ENCODE peak calls at places on chromosomes 6 and 20, in four cellular contexts. D, J, Z and P are unnamed samples.

GRCh38 chr6:116101298-116101718 is 655 bp downstream of the NT5DC1 start:
- DNase-seq in D (no peak), J (no peak), Z (no peak), P (no peak)

GRCh38 chr6:166115609-166116008 is 52.0 kb downstream of the TBXT start:
- DNase-seq in D (no peak), J (no peak), Z (no peak), P (no peak)

GRCh38 chr20:5612476-5613291 is 137.5 kb upstream of the SHLD1 start:
- DNase-seq in D (no peak), J (peak), Z (peak), P (no peak)

GRCh38 chr6:46422619-46423018 is 68.6 kb downstream of the RCAN2 start:
- DNase-seq in D (no peak), J (no peak), Z (no peak), P (no peak)

GRCh38 chr6:45959534-45960195 is 56.0 kb downstream of the CLIC5 start:
- DNase-seq in D (peak), J (no peak), Z (peak), P (peak)

GRCh38 chr6:20377623-20378265 is 23.9 kb upstream of the E2F3 start:
- DNase-seq in D (no peak), J (no peak), Z (peak), P (no peak)

GRCh38 chr6:47135772-47136171 is 93.6 kb upstream of the ADGRF1 start:
- DNase-seq in D (no peak), J (no peak), Z (peak), P (no peak)

GRCh38 chr6:151757506-151757955 is 50.0 kb upstream of the ESR1 start:
- DNase-seq in D (no peak), J (no peak), Z (no peak), P (no peak)

GRCh38 chr6:53979468-53980067 is 131.7 kb upstream of the MLIP start:
- DNase-seq in D (peak), J (no peak), Z (peak), P (peak)

GRCh38 chr6:16224409-16224808 is 14.0 kb upstream of the GMPR start:
- DNase-seq in D (no peak), J (no peak), Z (no peak), P (no peak)

GRCh38 chr6:3471286-3471685 is 14.4 kb upstream of the SLC22A23 start:
- DNase-seq in D (no peak), J (no peak), Z (no peak), P (no peak)

GRCh38 chr20:40706977-40707582 is 18.0 kb upstream of the MAFB start:
- DNase-seq in D (no peak), J (no peak), Z (no peak), P (no peak)

GRCh38 chr6:97394160-97394748 is 111.2 kb upstream of the MMS22L start:
- DNase-seq in D (peak), J (no peak), Z (peak), P (peak)

GRCh38 chr20:46820682-46821081 is 74.0 kb upstream of the EYA2 start:
- DNase-seq in D (no peak), J (no peak), Z (no peak), P (no peak)

GRCh38 chr20:10524034-10524476 is 89.0 kb downstream of the SLX4IP start:
- DNase-seq in D (no peak), J (no peak), Z (peak), P (no peak)